ENCODE peak calls at places on chromosomes 13 and 19, in nine cellular contexts. I, C, N, J, D, E, B, G and W are unnamed samples.

GRCh38 chr19:2487090-2487489 is 11.2 kb downstream of the GADD45B start:
- DNase-seq in I (no peak), C (no peak), N (no peak), J (no peak), D (no peak), E (no peak), B (no peak), G (no peak), W (no peak)

GRCh38 chr19:18208098-18208951 is 4.5 kb upstream of the RAB3A start:
- DNase-seq in I (peak), C (peak), N (no peak), J (peak), D (no peak), E (peak), B (no peak), G (no peak), W (no peak)

GRCh38 chr13:21075303-21076264 is 14.2 kb upstream of the LATS2 start:
- DNase-seq in I (no peak), C (peak), N (no peak), J (no peak), D (peak), E (peak), B (no peak), G (no peak), W (no peak)

GRCh38 chr13:99320693-99321481 is 13.7 kb upstream of the GPR183 start:
- DNase-seq in I (peak), C (no peak), N (no peak), J (peak), D (no peak), E (no peak), B (peak), G (peak), W (no peak)

GRCh38 chr13:50701469-50701868 is 142.0 kb downstream of the DLEU7 start:
- DNase-seq in I (no peak), C (no peak), N (no peak), J (no peak), D (no peak), E (no peak), B (no peak), G (no peak), W (no peak)

GRCh38 chr13:35865341-35866240 is 265.6 kb downstream of the DCLK1 start:
- DNase-seq in I (no peak), C (no peak), N (no peak), J (no peak), D (no peak), E (no peak), B (no peak), G (no peak), W (no peak)

GRCh38 chr19:49896863-49897621 is at the start of gene IL4I1:
- DNase-seq in I (no peak), C (peak), N (no peak), J (no peak), D (no peak), E (peak), B (peak), G (no peak), W (no peak)

GRCh38 chr13:78608705-78609463 is 5.5 kb upstream of the POU4F1 start:
- DNase-seq in I (no peak), C (no peak), N (no peak), J (no peak), D (no peak), E (no peak), B (no peak), G (no peak), W (no peak)

GRCh38 chr19:1183543-1184172 is 9.6 kb upstream of the SBNO2 start:
- DNase-seq in I (no peak), C (no peak), N (no peak), J (no peak), D (no peak), E (no peak), B (no peak), G (peak), W (no peak)